ENCODE peak calls at places on chromosome 17, in four cellular contexts. R, J, A and B are unnamed samples.

GRCh38 chr17:5933430-5933829 is 136.7 kb upstream of the WSCD1 start:
- DNase-seq in R (no peak), A (no peak), J (no peak), B (no peak)

GRCh38 chr17:81534157-81535006 is 6.2 kb downstream of the FSCN2 start:
- DNase-seq in A (no peak), J (no peak), R (no peak), B (no peak)

GRCh38 chr17:68424861-68425260 is 32.4 kb downstream of the WIPI1 start:
- DNase-seq in R (no peak), A (peak; percentile 57), J (no peak), B (no peak)

GRCh38 chr17:21042434-21043295 is at the start of gene USP22:
- DNase-seq in J (no peak), A (peak; percentile 36), R (peak; percentile 88), B (peak; percentile 88)

GRCh38 chr17:54882371-54882770 is 18.3 kb upstream of the TOM1L1 start:
- DNase-seq in J (no peak), A (no peak), R (no peak), B (no peak)

GRCh38 chr17:300881-301280 is 51.7 kb downstream of the RPH3AL start:
- DNase-seq in J (no peak), A (no peak), R (no peak), B (no peak)

GRCh38 chr17:78912082-78912481 is 9.1 kb upstream of the CEP295NL start:
- DNase-seq in J (no peak), R (no peak), A (no peak), B (no peak)

GRCh38 chr17:82152556-82153294 is 54.7 kb upstream of the FASN start:
- DNase-seq in A (no peak), J (no peak), R (no peak), B (no peak)

GRCh38 chr17:81867123-81867951 is 3.8 kb downstream of the ARHGDIA start:
- DNase-seq in A (peak; percentile 39), R (no peak), J (peak; percentile 50), B (no peak)

GRCh38 chr17:56317351-56318208 is 164.3 kb downstream of the ANKFN1 start:
- DNase-seq in A (no peak), J (no peak), R (no peak), B (no peak)

GRCh38 chr17:79006794-79007503 is 2.6 kb downstream of the CANT1 start:
- DNase-seq in R (no peak), J (no peak), A (no peak), B (no peak)

GRCh38 chr17:37768438-37768837 is 23.6 kb upstream of the HNF1B start:
- DNase-seq in R (no peak), A (no peak), J (no peak), B (no peak)

GRCh38 chr17:33778505-33779398 is 476.3 kb upstream of the CCL2 start:
- DNase-seq in J (peak; percentile 33), R (peak; percentile 47), A (peak; percentile 45), B (peak; percentile 69)

GRCh38 chr17:57068222-57068658 is 16.8 kb upstream of the AKAP1 start:
- DNase-seq in R (no peak), J (no peak), A (peak; percentile 38), B (peak; percentile 80)

GRCh38 chr17:41537990-41538389 is 9.9 kb upstream of the KRT19 start:
- DNase-seq in R (no peak), J (no peak), A (no peak), B (no peak)

GRCh38 chr17:59277031-59277430 is 54.4 kb upstream of the YPEL2 start:
- DNase-seq in R (no peak), J (no peak), A (no peak), B (no peak)

GRCh38 chr17:57485916-57486315 is 229.6 kb downstream of the MSI2 start:
- DNase-seq in J (no peak), R (no peak), A (no peak), B (no peak)

GRCh38 chr17:15341385-15341849 is at the start of gene TEKT3:
- DNase-seq in J (no peak), R (peak; percentile 72), A (peak; percentile 97), B (peak; percentile 54)

GRCh38 chr17:36928450-36929125 is 8.7 kb upstream of the LHX1 start:
- DNase-seq in J (no peak), R (no peak), A (no peak), B (no peak)

GRCh38 chr17:59372138-59372751 is 40.8 kb downstream of the YPEL2 start:
- DNase-seq in R (no peak), A (no peak), J (no peak), B (peak; percentile 17)

GRCh38 chr17:66701462-66701861 is 133.5 kb upstream of the CACNG5 start:
- DNase-seq in R (no peak), A (no peak), J (no peak), B (no peak)

GRCh38 chr17:56690441-56691291 is 97.2 kb downstream of the NOG start:
- DNase-seq in R (no peak), J (no peak), A (no peak), B (no peak)

GRCh38 chr17:15261063-15261817 is 3.9 kb downstream of the PMP22 start:
- DNase-seq in J (peak; percentile 27), A (peak; percentile 64), R (peak; percentile 42), B (no peak)

GRCh38 chr17:44557653-44558285 is 485 bp downstream of the FZD2 start:
- DNase-seq in R (no peak), A (peak; percentile 62), J (no peak), B (no peak)

GRCh38 chr17:36755586-36755985 is 154.2 kb downstream of the MRM1 start:
- DNase-seq in R (peak; percentile 46), A (peak; percentile 77), J (peak; percentile 20), B (peak; percentile 55)

GRCh38 chr17:77834170-77835115 is 124.1 kb upstream of the TNRC6C start:
- DNase-seq in J (peak; percentile 20), R (peak; percentile 86), A (no peak), B (peak; percentile 96)
- TF ChIP-seq ELF4 in J (no peak), R (no peak), A (no peak), B (no peak)

DNA sequence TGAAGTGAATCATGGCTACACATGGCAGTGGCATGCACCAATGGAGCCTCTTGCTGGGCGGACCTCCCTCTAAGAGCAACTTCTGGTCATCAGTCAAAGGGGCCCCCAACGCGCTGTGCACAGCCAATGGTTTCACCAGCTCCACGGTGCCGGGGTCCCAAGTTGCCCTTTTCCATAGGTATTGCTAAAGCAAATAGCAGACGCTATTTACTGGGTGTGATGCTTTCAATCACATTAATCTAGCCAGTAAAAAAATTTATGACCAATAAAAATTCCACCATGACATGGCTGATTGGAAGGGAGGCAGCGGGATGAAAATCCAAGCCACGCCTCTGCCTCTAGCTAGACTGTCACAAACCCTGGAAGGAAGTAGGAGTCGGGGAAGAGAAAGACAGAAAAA is 680.3 kb upstream of the SOX9 start:
- DNase-seq in A (no peak), J (no peak), R (peak; percentile 35), B (no peak)
- TF ChIP-seq ELF4 in A (no peak), J (no peak), R (no peak), B (no peak)

GRCh38 chr17:47987240-47987835 is 16.4 kb downstream of the CDK5RAP3 start:
- DNase-seq in J (no peak), A (peak; percentile 40), R (no peak), B (no peak)
- TF ChIP-seq ELF4 in J (no peak), A (no peak), R (no peak), B (no peak)

GRCh38 chr17:9928601-9929341 is 23.7 kb upstream of the RCVRN start:
- DNase-seq in J (peak; percentile 52), A (peak; percentile 72), R (peak; percentile 50), B (peak; percentile 12)
- TF ChIP-seq ELF4 in J (no peak), A (no peak), R (no peak), B (no peak)